ENCODE peak calls at places on chromosomes 1 and 21, in eight cellular contexts. T is thyroid gland, Z is fibroblast of lung, O is tibial nerve, K is sigmoid colon, E is left lung, G is pancreas, V is transverse colon. A is an unnamed sample.

GRCh38 chr1:20883766-20884165 is 96.7 kb upstream of the HP1BP3 start:
- DNase-seq in K (no peak), G (no peak), O (no peak), T (no peak), Z (peak; percentile 6), V (no peak), E (no peak), A (no peak)

GRCh38 chr1:56502700-56503245 is 76.6 kb downstream of the PLPP3 start:
- DNase-seq in Z (peak; percentile 54), K (no peak), O (no peak), G (no peak), V (no peak), E (no peak), T (no peak), A (no peak)

GRCh38 chr1:61240878-61241277 is 158.5 kb downstream of the NFIA start:
- DNase-seq in Z (no peak), V (no peak), T (no peak), O (no peak), G (no peak), K (no peak), E (no peak), A (no peak)

GRCh38 chr1:25568834-25569598 is 25.6 kb downstream of the LDLRAP1 start:
- DNase-seq in Z (peak; percentile 67), O (peak; percentile 32), K (peak; percentile 77), G (no peak), E (no peak), T (no peak), V (no peak), A (no peak)

GRCh38 chr1:228081578-228082259 is 789 bp upstream of the ARF1 start:
- DNase-seq in E (peak; percentile 77), G (no peak), O (no peak), V (peak; percentile 39), K (no peak), Z (no peak), T (no peak), A (no peak)

GRCh38 chr1:218659911-218660677 is 315.0 kb downstream of the TGFB2 start:
- DNase-seq in V (no peak), E (no peak), Z (no peak), O (no peak), K (no peak), T (peak; percentile 5), G (no peak), A (no peak)

GRCh38 chr1:73623946-73624345 is 574.0 kb downstream of the LRRIQ3 start:
- DNase-seq in E (no peak), T (no peak), Z (no peak), K (no peak), G (no peak), O (no peak), V (no peak), A (no peak)

GRCh38 chr21:37848721-37849490 is 67.4 kb downstream of the KCNJ6 start:
- DNase-seq in O (no peak), T (no peak), V (no peak), Z (no peak), G (no peak), E (no peak), K (no peak), A (no peak)

GRCh38 chr1:156492591-156493080 is 7.9 kb downstream of the MEF2D start:
- DNase-seq in V (peak; percentile 73), K (no peak), E (no peak), O (no peak), T (peak; percentile 54), G (no peak), Z (no peak), A (no peak)

GRCh38 chr1:68359045-68359444 is 90.7 kb downstream of the RPE65 start:
- DNase-seq in K (no peak), O (no peak), Z (peak; percentile 65), G (no peak), T (no peak), V (no peak), E (no peak), A (no peak)

GRCh38 chr1:65629788-65630187 is 162.9 kb upstream of the PDE4B start:
- DNase-seq in G (no peak), K (no peak), Z (no peak), E (no peak), V (no peak), T (no peak), O (no peak), A (no peak)

GRCh38 chr21:37206531-37206930 is 60.6 kb downstream of the VPS26C start:
- DNase-seq in K (no peak), V (no peak), G (no peak), E (no peak), T (no peak), O (no peak), Z (no peak), A (no peak)

GRCh38 chr1:185811062-185811709 is 77.0 kb downstream of the HMCN1 start:
- DNase-seq in K (peak; percentile 61), O (no peak), G (no peak), V (no peak), E (no peak), Z (no peak), T (no peak), A (no peak)

GRCh38 chr1:9249534-9250335 is 15.2 kb downstream of the H6PD start:
- DNase-seq in K (no peak), V (peak; percentile 52), Z (peak; percentile 48), O (no peak), G (peak; percentile 61), T (peak; percentile 93), E (peak; percentile 83), A (no peak)

GRCh38 chr1:209710837-209711236 is 6.2 kb downstream of the HSD11B1 start:
- DNase-seq in T (no peak), Z (no peak), E (no peak), K (no peak), G (no peak), V (no peak), O (no peak), A (no peak)

GRCh38 chr1:209710098-209710497 is 5.5 kb downstream of the HSD11B1 start:
- DNase-seq in V (no peak), K (no peak), Z (no peak), O (no peak), T (no peak), E (no peak), G (no peak), A (no peak)

GRCh38 chr1:209706622-209707021 is 2.0 kb downstream of the HSD11B1 start:
- DNase-seq in O (no peak), K (no peak), E (no peak), G (no peak), V (no peak), T (no peak), Z (no peak), A (no peak)

GRCh38 chr1:209707308-209707707 is 2.7 kb downstream of the HSD11B1 start:
- DNase-seq in E (no peak), G (no peak), V (no peak), T (no peak), Z (peak; percentile 31), O (no peak), K (no peak), A (no peak)

DNA sequence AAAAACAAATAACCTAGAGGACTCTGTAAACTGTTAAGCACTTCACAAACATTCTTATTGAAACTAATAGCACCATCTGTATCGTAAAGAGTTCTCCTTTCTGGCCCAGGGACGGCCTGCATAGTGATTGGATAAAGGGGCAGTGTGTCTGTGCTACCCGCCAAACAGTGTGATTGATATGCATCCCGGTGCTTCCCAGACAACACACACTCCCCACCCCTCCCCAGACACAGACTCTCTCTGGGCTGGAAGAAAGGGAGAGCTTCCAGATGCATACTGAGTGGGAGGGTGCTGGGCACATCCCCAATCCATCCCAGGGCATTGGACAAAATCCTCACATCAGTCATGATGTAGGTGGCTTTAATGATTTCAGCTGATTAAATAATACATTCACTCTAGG is 3.7 kb downstream of the HSD11B1 start:
- DNase-seq in Z (no peak), K (no peak), G (no peak), E (no peak), O (no peak), V (no peak), T (no peak), A (no peak)
- H3K27me3 ChIP-seq in Z (no peaks in the 10 kb centered on the region), K (no peaks in the 10 kb centered on the region), G (no peaks in the 10 kb centered on the region), E (no peaks in the 10 kb centered on the region), O (no peaks in the 10 kb centered on the region), V (no peaks in the 10 kb centered on the region), T (no peaks in the 10 kb centered on the region), A (no peaks in the 10 kb centered on the region)

GRCh38 chr1:220594356-220594755 is 66.4 kb downstream of the MARK1 start:
- DNase-seq in G (no peak), Z (peak; percentile 75), O (no peak), K (no peak), V (no peak), E (no peak), T (no peak), A (no peak)

GRCh38 chr1:220595179-220595578 is 67.2 kb downstream of the MARK1 start:
- DNase-seq in K (no peak), T (no peak), V (no peak), G (no peak), O (no peak), Z (no peak), E (no peak), A (no peak)

DNA sequence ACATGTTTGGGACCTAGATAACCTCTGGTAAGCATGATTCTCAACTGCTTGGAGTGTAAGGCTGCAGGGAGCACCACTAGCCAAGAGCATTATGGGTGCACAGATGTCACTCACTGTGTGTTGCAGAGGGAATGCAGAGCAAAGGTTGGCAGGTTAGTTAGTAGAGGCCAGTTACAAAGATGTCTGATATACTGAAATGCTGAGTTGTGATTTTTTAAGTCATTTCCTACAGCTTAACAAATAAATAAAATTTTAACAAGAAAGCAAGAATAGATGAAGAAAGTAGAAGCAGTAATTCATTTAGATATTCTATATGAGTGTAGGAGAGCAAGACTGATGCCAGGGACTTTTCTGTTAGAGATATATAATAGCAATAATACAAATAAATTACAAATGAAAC is 64.8 kb downstream of the MARK1 start:
- DNase-seq in V (no peak), O (no peak), E (no peak), K (no peak), Z (no peak), T (no peak), G (no peak), A (no peak)
- H3K27ac ChIP-seq in V (no peak overlapping the region), O (no peak overlapping the region), E (no peak overlapping the region), K (no peak overlapping the region), Z (no peak overlapping the region), T (no peak overlapping the region), G (no peak overlapping the region), A (no peak overlapping the region)

DNA sequence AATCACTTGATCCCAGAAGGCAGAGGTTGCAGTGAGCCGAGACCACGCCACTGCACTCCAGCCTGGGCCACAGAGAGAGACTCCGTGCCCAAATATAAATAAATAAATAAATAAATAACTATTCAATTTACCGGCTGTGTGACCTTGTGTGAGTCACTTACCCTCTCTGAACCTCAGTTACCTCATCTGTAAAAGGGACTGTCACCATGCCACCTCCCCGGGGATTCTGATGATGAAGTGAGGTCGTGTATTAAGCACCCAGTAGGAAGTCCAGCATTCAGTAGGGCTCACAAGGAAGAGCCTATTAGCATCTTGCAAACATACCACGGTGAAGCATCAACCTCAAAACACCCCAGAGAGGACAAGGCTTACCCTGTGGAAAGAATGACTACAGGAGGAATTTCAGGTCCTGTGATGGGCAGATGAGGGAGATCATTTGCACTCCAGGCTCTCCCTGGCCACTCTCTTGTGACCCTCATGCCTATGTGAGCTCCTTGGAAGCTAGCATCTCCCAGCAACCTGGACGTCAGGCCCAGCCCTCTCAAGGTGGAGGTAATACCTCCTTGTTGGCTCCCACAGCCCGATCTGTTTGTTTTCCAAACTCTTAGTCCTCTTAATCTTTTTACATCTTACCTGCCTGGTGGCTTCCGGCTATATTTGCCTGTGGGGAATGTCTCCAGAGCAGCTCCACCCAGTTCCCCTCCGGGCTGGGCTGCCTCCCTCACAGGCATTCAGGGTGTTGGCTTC is 7.6 kb upstream of the C1QA start:
- DNase-seq in O (no peak), G (no peak), V (no peak), E (no peak), K (no peak), Z (no peak), T (no peak), A (no peak)
- H3K27me3 ChIP-seq in O (peaks cover 63% of the 10 kb centered on the region), G (no peaks in the 10 kb centered on the region), V (peaks cover 73% of the 10 kb centered on the region), E (peaks cover 9% of the 10 kb centered on the region), K (peaks cover 43% of the 10 kb centered on the region), Z (peaks cover 28% of the 10 kb centered on the region), T (no peaks in the 10 kb centered on the region), A (peaks cover 4% of the 10 kb centered on the region)

GRCh38 chr1:172515927-172516326 is 17.0 kb upstream of the SUCO start:
- DNase-seq in E (no peak), T (no peak), V (no peak), G (no peak), K (no peak), Z (no peak), O (peak; percentile 8), A (no peak)
- H3K27ac ChIP-seq in E (peak overlapping the region; percentile 60), T (no peak overlapping the region), V (no peak overlapping the region), G (no peak overlapping the region), K (no peak overlapping the region), Z (no peak overlapping the region), O (no peak overlapping the region), A (no peak overlapping the region)

A was measured in effector memory CD4-positive, alpha-beta T cell.